ENCODE peak calls at places on chromosomes 16 and 17, in six cellular contexts. W is K562, H is H1, A is HepG2, T is GM12878, J is GM12892. R is an unnamed sample.

GRCh38 chr17:3792481-3792880 is 8.5 kb downstream of the ITGAE start:
- DNase-seq in W (no peak), H (no peak), A (no peak), T (no peak), J (no peak), R (no peak)

GRCh38 chr17:19384723-19385391 is 2.1 kb downstream of the MFAP4 start:
- DNase-seq in W (peak), H (no peak), A (no peak), T (no peak), J (no peak), R (no peak)

GRCh38 chr16:69393898-69394849 is 8.4 kb upstream of the TERF2 start:
- DNase-seq in W (no peak), H (no peak), A (no peak), T (no peak), J (no peak), R (no peak)

GRCh38 chr17:29237476-29238132 is 9.1 kb upstream of the CRYBA1 start:
- DNase-seq in W (no peak), H (no peak), A (no peak), T (no peak), J (no peak), R (no peak)

GRCh38 chr16:2429771-2430663 is 770 bp downstream of the CCNF start:
- DNase-seq in W (peak), H (no peak), A (peak), T (no peak), J (no peak), R (no peak)

GRCh38 chr16:53892155-53892554 is 188.2 kb downstream of the FTO start:
- DNase-seq in W (peak), H (no peak), A (peak), T (no peak), J (no peak), R (no peak)

GRCh38 chr17:28280826-28281225 is 38.2 kb upstream of the TMEM97 start:
- DNase-seq in W (no peak), H (no peak), A (no peak), T (no peak), J (no peak), R (no peak)

GRCh38 chr16:30351001-30351441 is 4.1 kb downstream of the CD2BP2 start:
- DNase-seq in W (no peak), H (no peak), A (no peak), T (no peak), J (no peak), R (no peak)

GRCh38 chr17:81328925-81329278 is 33.8 kb upstream of the SLC38A10 start:
- DNase-seq in W (no peak), H (no peak), A (no peak), T (no peak), J (no peak), R (no peak)

GRCh38 chr16:50651835-50652438 is 29.2 kb downstream of the SNX20 start:
- DNase-seq in W (peak), H (no peak), A (no peak), T (no peak), J (no peak), R (no peak)

GRCh38 chr16:66250686-66251405 is 115.6 kb upstream of the CDH5 start:
- DNase-seq in W (no peak), H (no peak), A (no peak), T (no peak), J (no peak), R (no peak)

GRCh38 chr16:80459331-80459777 is 81.4 kb upstream of the DYNLRB2 start:
- DNase-seq in W (no peak), H (no peak), A (no peak), T (no peak), J (no peak), R (no peak)

GRCh38 chr17:75842411-75842810 is 1.8 kb downstream of the UNC13D start:
- DNase-seq in W (no peak), H (no peak), A (no peak), T (no peak), J (no peak), R (no peak)

GRCh38 chr16:84604477-84605013 is 13.3 kb downstream of the COTL1 start:
- DNase-seq in W (no peak), H (no peak), A (no peak), T (no peak), J (no peak), R (no peak)

GRCh38 chr17:51402881-51403280 is 142.5 kb downstream of the UTP18 start:
- DNase-seq in W (no peak), H (no peak), A (no peak), T (no peak), J (no peak), R (no peak)

GRCh38 chr17:56359518-56359917 is 206.2 kb downstream of the ANKFN1 start:
- DNase-seq in W (no peak), H (no peak), A (no peak), T (no peak), J (no peak), R (no peak)

GRCh38 chr16:29926675-29927522 is 873 bp upstream of the KCTD13 start:
- DNase-seq in W (peak), H (no peak), A (peak), T (no peak), J (no peak), R (no peak)

GRCh38 chr16:85754403-85754802 is 3.5 kb upstream of the C16orf74 start:
- DNase-seq in W (no peak), H (no peak), A (no peak), T (no peak), J (no peak), R (no peak)

GRCh38 chr16:78443780-78444422 is 344.4 kb downstream of the WWOX start:
- DNase-seq in W (peak), H (no peak), A (no peak), T (no peak), J (no peak), R (no peak)

GRCh38 chr17:17692353-17693252 is 11.3 kb downstream of the RAI1 start:
- DNase-seq in W (no peak), H (no peak), A (peak), T (no peak), J (no peak), R (no peak)

GRCh38 chr16:72013389-72013788 is 4.8 kb downstream of the DHODH start:
- DNase-seq in W (peak), H (no peak), A (no peak), T (no peak), J (no peak), R (no peak)

GRCh38 chr17:7045492-7046126 is 1.7 kb upstream of the SLC16A11 start:
- DNase-seq in W (no peak), H (no peak), A (peak), T (peak), J (no peak), R (no peak)

GRCh38 chr17:27975146-27976011 is 67.1 kb upstream of the NLK start:
- DNase-seq in W (peak), H (no peak), A (no peak), T (no peak), J (no peak), R (no peak)

GRCh38 chr16:20740007-20740883 is 1.4 kb downstream of the THUMPD1 start:
- DNase-seq in W (no peak), H (no peak), A (peak), T (no peak), J (no peak), R (no peak)

GRCh38 chr17:50211249-50212120 is 10.1 kb upstream of the COL1A1 start:
- DNase-seq in W (no peak), H (no peak), A (no peak), T (no peak), J (no peak), R (no peak)

GRCh38 chr17:58165981-58166380 is 801 bp upstream of the OR4D2 start:
- DNase-seq in W (no peak), H (no peak), A (no peak), T (no peak), J (no peak), R (no peak)

GRCh38 chr17:37774508-37774907 is 29.6 kb upstream of the HNF1B start:
- DNase-seq in W (no peak), H (no peak), A (no peak), T (peak), J (peak), R (peak)

DNA sequence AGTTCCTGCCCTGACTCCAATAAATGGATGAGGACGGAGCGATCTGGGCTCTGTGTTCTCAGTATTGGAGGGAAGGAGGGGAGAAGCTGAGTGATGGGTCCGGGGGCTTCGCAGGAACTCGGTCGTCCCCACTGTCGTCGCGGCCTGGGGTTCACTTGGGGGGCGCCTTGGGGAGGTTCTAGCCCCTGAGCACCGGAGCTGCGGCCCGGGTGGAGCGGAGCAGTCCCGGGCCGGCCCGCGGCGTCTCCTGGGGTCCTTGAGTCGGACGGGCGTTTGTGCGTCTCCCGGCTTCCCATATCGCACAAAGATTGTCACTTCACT is 600 bp upstream of the HBM start:
- DNase-seq in W (peak), H (no peak), A (no peak), T (no peak), J (no peak), R (no peak)
- TF ChIP-seq POLR2A in W (no peak), H (no peak), A (no peak), T (no peak), J (no peak), R (no peak)

GRCh38 chr17:32445075-32445427 is 741 bp downstream of the PSMD11 start:
- DNase-seq in W (peak), H (no peak), A (peak), T (no peak), J (no peak), R (no peak)

GRCh38 chr17:32446949-32447348 is 2.6 kb downstream of the PSMD11 start:
- DNase-seq in W (no peak), H (no peak), A (no peak), T (no peak), J (no peak), R (no peak)

GRCh38 chr17:32445497-32445896 is 1.2 kb downstream of the PSMD11 start:
- DNase-seq in W (no peak), H (no peak), A (no peak), T (no peak), J (no peak), R (no peak)

GRCh38 chr17:32444301-32445074 is at the start of gene PSMD11:
- DNase-seq in W (peak), H (peak), A (peak), T (peak), J (peak), R (peak)

DNA sequence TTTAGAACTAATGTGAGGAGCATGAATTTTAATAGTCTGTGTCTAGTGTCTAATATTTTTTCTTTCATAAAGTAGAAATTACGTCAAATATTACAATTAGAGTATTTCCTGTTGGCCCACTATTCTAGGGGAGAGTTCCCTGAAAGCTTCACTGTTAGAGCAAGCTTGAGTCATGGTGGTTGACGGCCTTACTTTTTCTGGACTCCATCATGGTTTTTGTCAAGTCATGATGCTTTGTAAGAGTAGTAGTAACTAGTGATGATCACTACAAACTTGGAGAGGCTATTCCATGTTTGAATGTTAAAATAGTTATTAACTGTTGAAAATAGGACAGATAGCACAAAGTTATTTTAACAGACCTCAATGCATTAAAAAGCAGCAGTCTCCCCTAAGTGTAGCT is 1.7 kb downstream of the PSMD11 start:
- DNase-seq in W (peak), H (no peak), A (no peak), T (no peak), J (no peak), R (no peak)
- TF ChIP-seq TAF1 in W (no peak), H (no peak), A (no peak), T (no peak), J (no peak), R (no peak)

GRCh38 chr17:15250459-15250858 is 14.7 kb downstream of the PMP22 start:
- DNase-seq in W (no peak), H (no peak), A (no peak), T (no peak), J (no peak), R (no peak)
- TF ChIP-seq POLR2AphosphoS5 in W (no peak), H (no peak), A (no peak), T (no peak), J (no peak), R (no peak)

GRCh38 chr17:35808962-35809854 is at the start of gene TAF15:
- DNase-seq in W (peak), H (peak), A (peak), T (peak), J (peak), R (peak)
- TF ChIP-seq POLR2A in W (peak), H (peak), A (peak), T (peak), J (peak), R (peak)

GRCh38 chr17:79417589-79417988 is 193.3 kb downstream of the RBFOX3 start:
- DNase-seq in W (no peak), H (no peak), A (no peak), T (no peak), J (no peak), R (no peak)

GRCh38 chr17:79423811-79424465 is 186.9 kb downstream of the RBFOX3 start:
- DNase-seq in W (no peak), H (no peak), A (no peak), T (no peak), J (no peak), R (no peak)

GRCh38 chr17:79424471-79425185 is 186.2 kb downstream of the RBFOX3 start:
- DNase-seq in W (no peak), H (no peak), A (no peak), T (no peak), J (no peak), R (no peak)

GRCh38 chr17:79422236-79422635 is 188.6 kb downstream of the RBFOX3 start:
- DNase-seq in W (no peak), H (no peak), A (no peak), T (no peak), J (no peak), R (no peak)

GRCh38 chr17:79420318-79421243 is 190.3 kb downstream of the RBFOX3 start:
- DNase-seq in W (peak), H (no peak), A (no peak), T (no peak), J (no peak), R (no peak)
- TF ChIP-seq TAF1 in W (no peak), H (no peak), A (no peak), T (no peak), J (no peak), R (no peak)

DNA sequence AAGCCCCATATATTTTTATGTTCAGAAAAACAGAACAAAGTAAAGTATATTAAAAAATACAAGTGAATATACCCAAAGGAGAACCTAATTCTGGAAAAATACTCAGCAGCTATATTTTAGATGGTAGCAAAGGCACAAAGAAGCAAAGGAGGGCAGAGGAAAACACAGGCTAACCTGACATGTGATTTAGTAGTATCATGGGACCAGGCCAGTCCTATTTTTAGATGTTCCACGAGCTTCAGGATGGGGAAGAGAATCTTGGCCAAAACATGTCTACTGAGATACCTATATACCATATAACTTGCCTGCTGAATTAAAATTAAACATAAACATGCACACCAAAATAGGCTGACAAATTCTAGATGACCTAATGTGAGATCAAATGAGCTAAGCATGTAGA is 32.9 kb downstream of the SMYD4 start:
- DNase-seq in W (no peak), H (no peak), A (no peak), T (no peak), J (no peak), R (no peak)
- TF ChIP-seq POLR2AphosphoS5 in W (no peak), H (no peak), A (no peak), T (no peak), J (no peak), R (no peak)

GRCh38 chr16:57299719-57300386 is 15.4 kb upstream of the PLLP start:
- DNase-seq in W (peak), H (peak), A (peak), T (peak), J (peak), R (peak)
- TF ChIP-seq POLR2A in W (no peak), H (no peak), A (peak), T (peak), J (no peak), R (no peak)

R was measured in GM12891.